ENCODE peak calls at places on chromosomes 3 and 15, in five cellular contexts. X is neuronal stem cell, D is H1, N is mesenchymal stem cell, O is H9. B is an unnamed sample.

GRCh38 chr15:85707519-85708338 is 87.0 kb downstream of the KLHL25 start:
- DNase-seq in X (no peak), O (no peak), D (no peak), N (peak), B (peak)

GRCh38 chr15:67307156-67307555 is 52.6 kb downstream of the IQCH start:
- DNase-seq in O (no peak), N (no peak), X (no peak), D (no peak), B (no peak)

GRCh38 chr3:95240395-95240794 is 1177.5 kb downstream of the NSUN3 start:
- DNase-seq in X (no peak), O (no peak), N (no peak), D (no peak), B (no peak)

GRCh38 chr3:188174309-188175044 is 20.5 kb downstream of the LPP start:
- DNase-seq in N (no peak), D (no peak), X (no peak), O (no peak), B (no peak)

GRCh38 chr3:151837057-151837456 is 23.1 kb downstream of the AADAC start:
- DNase-seq in N (peak), X (peak), D (peak), O (peak), B (peak)

GRCh38 chr15:40092416-40093223 is 16.1 kb downstream of the BMF start:
- DNase-seq in X (no peak), O (no peak), N (peak), D (no peak), B (no peak)

GRCh38 chr3:22474706-22475470 is 723.9 kb upstream of the ZNF385D start:
- DNase-seq in X (no peak), O (no peak), D (no peak), N (peak), B (no peak)

GRCh38 chr15:68593341-68593740 is 14.5 kb downstream of the CORO2B start:
- DNase-seq in X (no peak), O (no peak), D (no peak), N (no peak), B (no peak)

GRCh38 chr15:43872416-43873020 is 45.7 kb downstream of the WDR76 start:
- DNase-seq in X (peak), D (peak), O (peak), N (peak), B (peak)

GRCh38 chr15:31474059-31474868 is 147.6 kb downstream of the KLF13 start:
- DNase-seq in O (peak), D (no peak), N (no peak), X (no peak), B (no peak)

GRCh38 chr15:101781927-101782326 is 21.4 kb upstream of the OR4F6 start:
- DNase-seq in O (peak), X (no peak), N (no peak), D (no peak), B (no peak)

GRCh38 chr15:65841121-65841930 is 28.0 kb upstream of the RAB11A start:
- DNase-seq in O (no peak), D (no peak), X (no peak), N (no peak), B (peak)

GRCh38 chr3:47432673-47433072 is 43.1 kb downstream of the SCAP start:
- DNase-seq in D (no peak), O (no peak), N (no peak), X (no peak), B (no peak)

GRCh38 chr3:20576228-20576627 is 390.2 kb upstream of the SGO1 start:
- DNase-seq in N (no peak), X (no peak), O (no peak), D (no peak), B (peak)

GRCh38 chr3:21294768-21295167 is 456.2 kb downstream of the ZNF385D start:
- DNase-seq in N (no peak), D (no peak), X (no peak), O (no peak), B (no peak)

GRCh38 chr15:68691667-68692066 is 112.9 kb downstream of the CORO2B start:
- DNase-seq in D (no peak), O (no peak), X (no peak), N (peak), B (peak)

GRCh38 chr15:28262438-28262837 is 59.5 kb downstream of the HERC2 start:
- DNase-seq in D (no peak), O (no peak), N (no peak), X (no peak), B (no peak)

GRCh38 chr3:191435981-191436380 is 25.0 kb upstream of the PYDC2 start:
- DNase-seq in X (no peak), O (no peak), N (no peak), D (no peak), B (no peak)

GRCh38 chr3:9862391-9863235 is 17.4 kb downstream of the CIDEC start:
- DNase-seq in D (no peak), O (peak), X (peak), N (peak), B (peak)

GRCh38 chr3:116669576-116669975 is 40.0 kb upstream of the TUSC7 start:
- DNase-seq in N (no peak), O (no peak), D (no peak), X (no peak), B (no peak)

GRCh38 chr3:28053759-28054158 is 187.7 kb upstream of the CMC1 start:
- DNase-seq in D (no peak), N (no peak), X (no peak), O (no peak), B (no peak)

GRCh38 chr15:70379938-70380337 is 282.2 kb upstream of the TLE3 start:
- DNase-seq in N (no peak), D (no peak), O (no peak), X (no peak), B (no peak)

GRCh38 chr3:196989721-196990262 is 21.2 kb upstream of the PIGZ start:
- DNase-seq in N (no peak), D (no peak), X (no peak), O (no peak), B (no peak)

GRCh38 chr15:48721061-48721810 is 75.7 kb upstream of the FBN1 start:
- DNase-seq in D (no peak), O (no peak), N (peak), X (no peak), B (no peak)

GRCh38 chr3:179438836-179439235 is 12.4 kb downstream of the GNB4 start:
- DNase-seq in N (no peak), X (no peak), D (no peak), O (peak), B (no peak)

GRCh38 chr3:124636863-124637296 is 93.4 kb upstream of the UMPS start:
- DNase-seq in X (no peak), N (no peak), D (no peak), O (no peak), B (no peak)

GRCh38 chr15:98899266-98900021 is 108.1 kb downstream of the PGPEP1L start:
- DNase-seq in O (no peak), N (peak), D (no peak), X (no peak), B (peak)

DNA sequence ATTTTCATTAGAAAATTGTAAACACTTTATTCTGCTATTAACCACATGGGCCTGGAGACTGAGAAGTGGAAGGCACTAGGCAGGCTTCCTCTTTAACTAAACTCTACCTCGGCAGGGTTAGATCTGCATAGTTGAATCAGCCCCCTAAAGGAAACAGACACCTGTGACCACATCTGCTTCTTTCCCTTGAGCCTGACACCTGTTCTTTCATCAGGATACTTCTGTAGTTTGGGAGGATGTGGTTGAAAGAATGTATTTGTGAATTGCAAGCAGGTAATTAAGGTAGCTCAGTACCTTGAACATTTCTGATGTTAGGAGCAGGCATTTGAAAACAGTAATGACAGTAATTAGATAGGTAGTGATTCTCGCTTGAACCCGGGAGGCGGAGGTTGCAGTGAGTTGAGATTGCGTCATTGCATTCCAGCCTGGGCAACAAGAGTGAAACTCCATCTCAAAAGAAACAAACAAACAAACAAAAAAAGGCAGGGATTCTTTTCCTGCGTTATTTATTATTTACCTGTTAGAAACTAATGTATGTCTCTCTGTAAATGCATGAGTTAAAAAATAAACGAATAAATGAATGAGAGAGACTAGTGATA is 468.5 kb downstream of the NLGN1 start:
- DNase-seq in O (peak), N (no peak), D (no peak), X (no peak), B (no peak)
- H2BK12ac ChIP-seq in O (no peak), N (no peak), D (no peak), X (no peak), B (no peak)

GRCh38 chr3:111730143-111730542 is 128.9 kb upstream of the PHLDB2 start:
- DNase-seq in X (no peak), O (no peak), D (no peak), N (no peak), B (no peak)
- H2BK12ac ChIP-seq in X (no peak), O (no peak), D (no peak), N (no peak), B (no peak)

DNA sequence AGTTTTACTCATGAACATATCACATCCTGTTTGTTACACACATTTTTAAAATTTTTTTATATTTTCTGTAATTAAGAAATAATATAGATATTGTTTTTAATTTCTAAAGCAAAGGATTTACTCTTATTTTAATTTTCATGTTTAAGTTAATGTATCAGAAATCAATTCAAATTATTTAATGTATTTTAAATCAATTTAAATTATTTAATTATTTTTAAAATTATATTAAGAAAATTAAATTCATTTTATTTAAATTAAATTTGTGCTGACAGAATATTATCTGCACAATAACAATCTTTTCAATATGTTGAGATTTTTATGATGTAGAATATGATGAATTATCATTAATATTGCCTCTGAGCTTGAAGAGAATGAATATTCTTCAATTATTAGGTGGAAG is 681.2 kb upstream of the ALCAM start:
- DNase-seq in X (no peak), D (no peak), N (no peak), O (no peak), B (no peak)
- H2BK12ac ChIP-seq in X (no peak), D (no peak), N (no peak), O (no peak), B (no peak)

DNA sequence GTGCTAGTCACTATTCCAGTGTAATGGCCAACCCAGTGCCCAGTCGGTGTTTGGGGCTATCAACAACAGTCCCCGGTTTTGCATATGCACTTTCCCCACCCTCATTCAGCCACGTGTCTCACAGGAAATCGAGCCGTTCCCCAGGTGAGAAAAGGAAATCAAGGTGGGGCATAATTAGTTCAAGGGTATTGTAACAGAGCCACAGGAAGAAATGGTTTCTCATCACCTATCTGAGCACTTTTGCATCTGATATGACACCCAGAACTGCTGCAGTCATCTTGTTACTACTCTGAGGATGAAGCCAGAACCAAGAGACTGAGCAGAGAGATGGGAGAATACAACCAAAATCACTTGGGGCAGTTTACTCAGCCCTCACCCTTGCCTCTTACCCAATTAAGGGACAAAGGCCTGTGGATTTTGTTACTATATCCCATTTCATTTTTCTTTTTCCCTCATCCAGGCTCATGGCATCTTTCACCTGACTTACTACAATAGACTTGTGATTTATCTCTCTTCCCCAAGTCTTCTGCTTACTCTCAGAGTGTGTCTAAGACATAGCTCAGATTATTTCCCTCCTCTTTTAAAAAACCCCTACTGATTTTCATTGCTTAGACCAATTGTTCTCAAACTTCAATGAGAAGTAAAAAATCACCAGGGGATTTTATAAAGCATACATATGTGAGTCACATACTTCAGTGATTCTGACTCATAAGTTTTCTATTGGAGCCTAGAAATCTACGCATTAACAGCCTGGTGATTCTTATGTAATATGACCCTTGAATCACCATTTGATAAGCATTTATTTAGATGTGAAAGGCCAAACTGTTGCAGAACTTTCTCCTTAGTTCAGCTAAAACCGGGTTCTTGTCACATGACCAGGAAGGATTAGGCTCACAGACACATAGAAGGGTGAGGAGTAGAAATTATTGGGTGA is 40.5 kb downstream of the TRAT1 start:
- DNase-seq in O (no peak), D (no peak), X (no peak), N (peak), B (no peak)
- H2BK12ac ChIP-seq in O (no peak), D (no peak), X (no peak), N (no peak), B (no peak)

GRCh38 chr3:126113238-126113555 is 29.3 kb upstream of the SLC41A3 start:
- DNase-seq in N (no peak), O (peak), D (no peak), X (no peak), B (no peak)

GRCh38 chr3:126113733-126114132 is 29.8 kb upstream of the SLC41A3 start:
- DNase-seq in D (no peak), N (no peak), O (peak), X (no peak), B (no peak)

GRCh38 chr3:126116526-126116925 is 32.6 kb upstream of the SLC41A3 start:
- DNase-seq in X (no peak), N (no peak), D (no peak), O (no peak), B (no peak)

GRCh38 chr3:126112531-126113237 is 28.8 kb upstream of the SLC41A3 start:
- DNase-seq in N (no peak), O (no peak), D (no peak), X (no peak), B (no peak)

DNA sequence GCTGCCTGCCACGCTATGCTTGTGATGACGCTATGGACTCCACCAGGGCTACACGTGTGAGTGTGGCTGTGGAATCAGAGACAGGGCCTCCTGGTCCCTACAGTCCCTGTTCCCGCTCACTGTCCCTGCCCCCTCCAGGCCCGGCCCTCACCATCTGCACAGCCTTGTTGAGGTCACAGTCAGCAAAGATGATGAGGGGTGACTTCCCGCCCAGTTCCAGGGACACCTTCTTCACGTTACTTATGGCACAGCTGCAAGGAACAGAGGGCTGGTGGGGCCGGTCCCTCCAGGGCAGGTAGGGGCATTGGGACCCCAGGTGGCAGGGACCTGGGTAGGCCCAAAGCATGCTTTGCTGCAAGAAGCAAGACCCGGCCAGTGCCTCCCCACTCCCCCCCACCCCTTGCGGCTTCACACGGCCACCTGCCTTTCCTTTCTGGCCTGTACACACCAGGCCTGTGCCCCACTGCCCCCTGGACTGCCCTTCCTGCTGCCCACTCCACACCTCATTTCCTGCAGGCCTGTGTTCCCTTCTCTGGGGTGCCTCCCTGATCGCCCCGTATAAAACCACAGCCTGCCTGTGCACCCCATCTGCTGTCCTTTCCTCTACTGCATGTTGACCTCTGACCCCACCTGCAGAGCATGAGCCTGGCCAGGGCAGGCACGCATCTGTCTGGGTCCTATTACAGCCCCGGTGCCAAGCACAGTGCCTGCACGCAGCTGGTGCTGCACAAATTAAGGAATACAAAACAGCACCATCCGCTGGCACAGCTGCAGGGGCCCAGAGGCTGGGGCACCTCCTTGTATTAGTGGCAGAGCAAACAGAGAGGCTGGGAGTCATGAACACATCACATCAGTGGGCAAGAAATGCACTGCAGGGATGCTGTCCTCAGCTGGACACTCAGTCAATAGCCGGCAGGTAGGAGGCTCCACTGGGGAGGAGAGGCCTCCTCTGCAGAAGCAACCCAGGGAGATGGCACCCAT is 30.8 kb upstream of the SLC41A3 start:
- DNase-seq in X (no peak), D (no peak), N (no peak), O (peak), B (no peak)
- H2BK12ac ChIP-seq in X (no peak), D (no peak), N (no peak), O (no peak), B (no peak)

GRCh38 chr3:41126475-41126874 is 72.8 kb upstream of the CTNNB1 start:
- DNase-seq in X (no peak), O (no peak), D (no peak), N (no peak), B (no peak)

GRCh38 chr3:41126961-41127360 is 72.3 kb upstream of the CTNNB1 start:
- DNase-seq in N (no peak), D (no peak), X (no peak), O (no peak), B (no peak)

GRCh38 chr3:41127414-41127813 is 71.9 kb upstream of the CTNNB1 start:
- DNase-seq in N (no peak), D (no peak), O (no peak), X (no peak), B (no peak)

GRCh38 chr3:41131224-41131623 is 68.1 kb upstream of the CTNNB1 start:
- DNase-seq in O (peak), N (no peak), D (peak), X (no peak), B (peak)

DNA sequence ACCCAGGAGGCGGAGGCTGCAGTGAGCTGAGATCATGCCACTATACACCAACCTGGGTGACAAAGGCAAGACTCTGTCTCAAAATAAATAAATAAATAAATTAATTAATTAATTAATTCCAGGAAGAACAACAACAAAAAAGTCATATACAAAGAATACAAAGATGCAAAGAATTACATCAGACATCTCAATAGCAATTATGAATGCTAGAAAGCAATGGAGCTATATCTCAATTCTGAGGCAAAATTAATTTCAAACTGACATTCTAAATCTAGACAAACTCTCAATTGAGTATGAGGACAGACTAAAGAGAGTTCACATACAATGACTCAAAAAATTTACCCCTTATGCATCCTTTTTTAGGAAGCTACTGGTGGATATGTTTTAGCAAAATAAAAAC is 69.6 kb upstream of the CTNNB1 start:
- DNase-seq in N (no peak), D (no peak), X (no peak), O (no peak), B (no peak)
- H2BK12ac ChIP-seq in N (no peak), D (no peak), X (no peak), O (no peak), B (no peak)

GRCh38 chr15:54109014-54109413 is 130.8 kb downstream of the UNC13C start:
- DNase-seq in O (no peak), N (no peak), D (no peak), X (no peak), B (no peak)
- H2BK12ac ChIP-seq in O (no peak), N (no peak), D (no peak), X (no peak), B (no peak)

GRCh38 chr3:185292238-185292637 is 38.4 kb upstream of the EHHADH start:
- DNase-seq in N (no peak), X (no peak), D (no peak), O (no peak), B (no peak)

DNA sequence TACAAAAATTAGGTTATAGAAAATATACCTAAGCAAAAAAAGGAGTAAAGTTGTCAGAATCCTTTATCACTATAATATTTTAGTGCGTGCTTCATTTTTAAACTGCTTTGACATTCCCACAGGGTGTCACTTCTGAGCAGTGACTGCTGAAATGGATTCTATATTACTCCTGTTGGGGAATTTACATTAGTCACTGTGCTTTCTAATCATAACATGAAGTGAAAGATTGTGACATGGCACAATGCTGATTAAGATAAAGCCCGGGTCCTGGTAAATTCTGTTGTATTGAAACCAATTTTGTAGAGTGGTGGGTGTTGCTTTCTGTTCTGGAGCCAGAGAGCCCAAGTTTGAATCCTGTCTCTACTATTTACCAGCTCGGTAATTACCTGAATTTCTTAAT is 36.4 kb upstream of the EHHADH start:
- DNase-seq in N (no peak), D (no peak), X (no peak), O (no peak), B (peak)
- H2BK12ac ChIP-seq in N (no peak), D (no peak), X (no peak), O (no peak), B (no peak)

B was measured in trophoblast cell.